ENCODE peak calls at places on chromosomes 4 and X, in ten cellular contexts. K, E, M, V, P, N, U, J, C and D are unnamed samples.

GRCh38 chr4:180028682-180029081 is 2214.5 kb upstream of the TENM3 start:
- DNase-seq in K (peak; percentile 22), E (peak; percentile 39), M (peak; percentile 33), V (no peak), P (peak; percentile 75), N (no peak), U (peak; percentile 65), J (peak; percentile 12), C (peak; percentile 68), D (peak; percentile 64)

GRCh38 chrX:69229436-69229835 is 64.2 kb upstream of the PJA1 start:
- DNase-seq in K (no peak), E (peak; percentile 30), M (peak; percentile 48), V (no peak), P (no peak), N (no peak), U (peak; percentile 9), J (no peak), C (peak; percentile 40), D (no peak)

GRCh38 chr4:17623451-17624001 is 9.1 kb downstream of the MED28 start:
- DNase-seq in K (no peak), E (peak; percentile 10), M (no peak), V (no peak), P (no peak), N (no peak), U (no peak), J (no peak), C (no peak), D (no peak)

GRCh38 chr4:164134388-164134787 is 619.5 kb upstream of the SMIM31 start:
- DNase-seq in K (no peak), E (no peak), M (no peak), V (no peak), P (no peak), N (no peak), U (no peak), J (no peak), C (no peak), D (no peak)

GRCh38 chr4:182478475-182478874 is 235.3 kb downstream of the TENM3 start:
- DNase-seq in K (no peak), E (no peak), M (peak; percentile 68), V (no peak), P (no peak), N (no peak), U (peak; percentile 90), J (no peak), C (peak; percentile 84), D (no peak)

GRCh38 chr4:111512081-111512774 is 633.0 kb upstream of the FAM241A start:
- DNase-seq in K (no peak), E (peak; percentile 61), M (peak; percentile 86), V (no peak), P (no peak), N (no peak), U (peak; percentile 95), J (no peak), C (peak; percentile 25), D (no peak)

GRCh38 chr4:186643501-186644315 is 79.9 kb downstream of the FAT1 start:
- DNase-seq in K (no peak), E (no peak), M (peak; percentile 83), V (no peak), P (no peak), N (no peak), U (peak; percentile 52), J (no peak), C (peak; percentile 55), D (no peak)

GRCh38 chr4:69718376-69719293 is 41.8 kb downstream of the SULT1B1 start:
- DNase-seq in K (no peak), E (no peak), M (peak; percentile 33), V (no peak), P (no peak), N (no peak), U (peak; percentile 49), J (no peak), C (no peak), D (no peak)

GRCh38 chr4:62232755-62233280 is 1032.7 kb downstream of the ADGRL3 start:
- DNase-seq in K (no peak), E (no peak), M (no peak), V (no peak), P (no peak), N (no peak), U (peak; percentile 2), J (no peak), C (peak; percentile 15), D (no peak)

GRCh38 chr4:138832563-138832962 is 183.0 kb upstream of the NOCT start:
- DNase-seq in K (no peak), E (no peak), M (no peak), V (no peak), P (no peak), N (no peak), U (no peak), J (no peak), C (no peak), D (no peak)

GRCh38 chr4:129358571-129358970 is 262.6 kb downstream of the C4orf33 start:
- DNase-seq in K (no peak), E (no peak), M (peak; percentile 77), V (no peak), P (no peak), N (no peak), U (peak; percentile 83), J (no peak), C (peak; percentile 28), D (no peak)

GRCh38 chrX:69320116-69320515 is 154.9 kb upstream of the PJA1 start:
- DNase-seq in K (no peak), E (no peak), M (no peak), V (no peak), P (no peak), N (no peak), U (no peak), J (no peak), C (no peak), D (no peak)

GRCh38 chr4:185811509-185812364 is at the start of gene SORBS2:
- DNase-seq in K (peak; percentile 71), E (no peak), M (peak; percentile 54), V (no peak), P (peak; percentile 80), N (no peak), U (no peak), J (no peak), C (peak; percentile 15), D (peak; percentile 74)

GRCh38 chr4:145791988-145792387 is 112.0 kb downstream of the C4orf51 start:
- DNase-seq in K (no peak), E (no peak), M (no peak), V (no peak), P (no peak), N (no peak), U (no peak), J (no peak), C (no peak), D (no peak)

GRCh38 chr4:77734928-77735327 is 84.2 kb downstream of the CNOT6L start:
- DNase-seq in K (no peak), E (peak; percentile 26), M (no peak), V (peak; percentile 4), P (no peak), N (no peak), U (peak; percentile 78), J (no peak), C (peak; percentile 75), D (peak; percentile 34)

GRCh38 chr4:154314248-154314647 is 177.4 kb downstream of the DCHS2 start:
- DNase-seq in K (no peak), E (no peak), M (peak; percentile 53), V (peak; percentile 17), P (peak; percentile 36), N (no peak), U (peak; percentile 87), J (no peak), C (peak; percentile 38), D (peak; percentile 19)

GRCh38 chr4:179465131-179465797 is 2023.0 kb upstream of the AGA start:
- DNase-seq in K (no peak), E (no peak), M (peak; percentile 54), V (no peak), P (no peak), N (no peak), U (peak; percentile 19), J (no peak), C (no peak), D (no peak)

GRCh38 chr4:181685911-181686310 is 557.3 kb upstream of the TENM3 start:
- DNase-seq in K (no peak), E (peak; percentile 80), M (no peak), V (no peak), P (no peak), N (no peak), U (peak; percentile 74), J (no peak), C (peak; percentile 70), D (no peak)

GRCh38 chr4:179051211-179051610 is 1609.0 kb upstream of the AGA start:
- DNase-seq in K (no peak), E (no peak), M (no peak), V (no peak), P (no peak), N (no peak), U (no peak), J (no peak), C (no peak), D (no peak)

DNA sequence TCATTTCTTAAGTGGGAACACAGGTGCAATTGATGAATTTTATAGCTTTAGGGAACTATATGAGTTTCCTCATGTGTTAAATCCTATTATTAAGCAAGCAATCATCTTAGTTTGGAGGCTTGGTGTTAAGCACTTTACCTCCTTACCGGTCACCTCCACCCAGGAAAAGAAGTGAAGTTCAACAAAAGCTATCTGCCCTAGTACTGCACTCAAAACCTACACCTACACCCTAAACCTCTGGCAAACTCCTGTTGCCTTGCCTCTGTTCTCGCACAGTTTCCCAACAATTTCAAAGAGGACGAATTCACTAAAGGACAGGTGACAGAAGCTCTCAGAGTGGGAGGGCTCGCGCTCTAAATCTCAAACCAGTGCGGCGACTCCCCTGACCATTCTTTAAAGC is 85.7 kb upstream of the TENT5D start:
- DNase-seq in K (no peak), E (no peak), M (no peak), V (no peak), P (no peak), N (no peak), U (no peak), J (no peak), C (no peak), D (no peak)
- H3K4me3 ChIP-seq in K (no peak overlapping the region), E (no peak overlapping the region), M (peak overlapping the region; percentile 82), V (no peak overlapping the region), P (peak overlapping the region; percentile 40), N (no peak overlapping the region), U (peak overlapping the region; percentile 84), J (peak overlapping the region; percentile 35), C (no peak overlapping the region), D (no peak overlapping the region)

GRCh38 chrX:138765061-138765460 is 53.5 kb upstream of the FGF13 start:
- DNase-seq in K (no peak), E (no peak), M (peak; percentile 41), V (no peak), P (no peak), N (no peak), U (no peak), J (no peak), C (no peak), D (no peak)
- H3K27me3 ChIP-seq in K (no peaks in the 10 kb centered on the region), E (no peaks in the 10 kb centered on the region), M (no peaks in the 10 kb centered on the region), V (no peaks in the 10 kb centered on the region), P (no peaks in the 10 kb centered on the region), N (no peaks in the 10 kb centered on the region), U (peaks cover 6% of the 10 kb centered on the region), J (no peaks in the 10 kb centered on the region), C (no peaks in the 10 kb centered on the region), D (no peaks in the 10 kb centered on the region)

GRCh38 chr4:5839332-5839731 is 53.6 kb downstream of the CRMP1 start:
- DNase-seq in K (no peak), E (no peak), M (no peak), V (no peak), P (no peak), N (no peak), U (no peak), J (no peak), C (no peak), D (no peak)
- H3K4me3 ChIP-seq in K (no peak overlapping the region), E (no peak overlapping the region), M (no peak overlapping the region), V (no peak overlapping the region), P (no peak overlapping the region), N (no peak overlapping the region), U (peak overlapping the region; percentile 69), J (no peak overlapping the region), C (no peak overlapping the region), D (no peak overlapping the region)

GRCh38 chrX:128623361-128623760 is 571.2 kb upstream of the ACTRT1 start:
- DNase-seq in K (no peak), E (no peak), M (no peak), V (no peak), P (no peak), N (no peak), U (no peak), J (no peak), C (no peak), D (no peak)
- H3K27me3 ChIP-seq in K (no peaks in the 10 kb centered on the region), E (no peaks in the 10 kb centered on the region), M (no peaks in the 10 kb centered on the region), V (no peaks in the 10 kb centered on the region), P (no peaks in the 10 kb centered on the region), N (no peaks in the 10 kb centered on the region), U (no peaks in the 10 kb centered on the region), J (no peaks in the 10 kb centered on the region), C (no peaks in the 10 kb centered on the region), D (no peaks in the 10 kb centered on the region)